ENCODE peak calls at places on chromosomes 6 and 20, in nine cellular contexts. S, D, Q, N, C, X, G, F and P are unnamed samples.

GRCh38 chr20:10225439-10226080 is 6.9 kb downstream of the SNAP25 start:
- DNase-seq in N (no peak), S (no peak), C (no peak), G (no peak), X (no peak), D (no peak), F (no peak), Q (no peak), P (no peak)

GRCh38 chr6:168091381-168092264 is 12.6 kb upstream of the FRMD1 start:
- DNase-seq in C (no peak), G (no peak), S (no peak), N (no peak), D (peak), F (no peak), X (no peak), Q (peak), P (no peak)

GRCh38 chr6:148593130-148593812 is 153.6 kb upstream of the UST start:
- DNase-seq in S (no peak), C (peak), F (no peak), X (no peak), N (peak), G (no peak), Q (peak), D (no peak), P (no peak)

GRCh38 chr6:37303891-37304503 is 46.1 kb upstream of the TMEM217 start:
- DNase-seq in G (no peak), N (no peak), X (peak), D (no peak), F (no peak), C (peak), Q (no peak), S (no peak), P (no peak)

GRCh38 chr20:8291873-8292272 is 159.8 kb downstream of the PLCB1 start:
- DNase-seq in G (no peak), Q (no peak), X (no peak), D (no peak), F (no peak), S (peak), N (peak), C (peak), P (no peak)

GRCh38 chr20:45834797-45835161 is 1.2 kb downstream of the SNX21 start:
- DNase-seq in F (no peak), N (no peak), G (no peak), C (no peak), S (no peak), Q (no peak), X (no peak), D (peak), P (no peak)

GRCh38 chr6:36666726-36667591 is 11.6 kb upstream of the CDKN1A start:
- DNase-seq in N (peak), F (peak), C (peak), X (peak), D (peak), S (peak), Q (peak), G (peak), P (no peak)

GRCh38 chr6:128414943-128415342 is 105.5 kb downstream of the PTPRK start:
- DNase-seq in N (no peak), C (peak), S (no peak), G (no peak), F (no peak), D (no peak), Q (no peak), X (no peak), P (no peak)

GRCh38 chr6:39296745-39297640 is 17.2 kb downstream of the KCNK17 start:
- DNase-seq in X (no peak), Q (peak), D (peak), G (peak), N (no peak), F (no peak), C (no peak), S (no peak), P (no peak)

GRCh38 chr6:128990349-128990748 is 107.4 kb downstream of the LAMA2 start:
- DNase-seq in D (no peak), N (no peak), X (no peak), S (no peak), C (no peak), G (no peak), Q (no peak), F (no peak), P (no peak)

GRCh38 chr6:15512126-15512525 is 150.7 kb downstream of the DTNBP1 start:
- DNase-seq in D (no peak), F (no peak), C (no peak), X (no peak), N (no peak), Q (no peak), G (no peak), S (no peak), P (no peak)
- TF ChIP-seq CTCF in D (no peak), F (no peak), C (no peak), X (peak), N (peak), Q (peak), G (no peak), S (peak), P (peak)

GRCh38 chr6:26454641-26455040 is 3.1 kb upstream of the BTN2A1 start:
- DNase-seq in F (no peak), D (no peak), N (no peak), S (no peak), G (no peak), C (peak), Q (no peak), X (no peak), P (no peak)

GRCh38 chr6:26459023-26459810 is 1.5 kb downstream of the BTN2A1 start:
- DNase-seq in C (peak), Q (no peak), N (no peak), X (no peak), G (no peak), F (no peak), S (no peak), D (no peak), P (no peak)

GRCh38 chr6:26457407-26457795 is 354 bp upstream of the BTN2A1 start:
- DNase-seq in X (no peak), G (peak), F (peak), C (no peak), S (no peak), Q (peak), D (no peak), N (no peak), P (no peak)

GRCh38 chr6:26455357-26455970 is 2.3 kb upstream of the BTN2A1 start:
- DNase-seq in Q (no peak), G (no peak), D (no peak), S (no peak), C (peak), N (no peak), F (no peak), X (no peak), P (no peak)

GRCh38 chr6:26457796-26458688 is at the start of gene BTN2A1:
- DNase-seq in G (peak), X (peak), D (peak), N (peak), Q (peak), S (peak), C (peak), F (peak), P (peak)
- TF ChIP-seq CTCF in G (no peak), X (no peak), D (no peak), N (no peak), Q (no peak), S (no peak), C (no peak), F (no peak), P (peak)

DNA sequence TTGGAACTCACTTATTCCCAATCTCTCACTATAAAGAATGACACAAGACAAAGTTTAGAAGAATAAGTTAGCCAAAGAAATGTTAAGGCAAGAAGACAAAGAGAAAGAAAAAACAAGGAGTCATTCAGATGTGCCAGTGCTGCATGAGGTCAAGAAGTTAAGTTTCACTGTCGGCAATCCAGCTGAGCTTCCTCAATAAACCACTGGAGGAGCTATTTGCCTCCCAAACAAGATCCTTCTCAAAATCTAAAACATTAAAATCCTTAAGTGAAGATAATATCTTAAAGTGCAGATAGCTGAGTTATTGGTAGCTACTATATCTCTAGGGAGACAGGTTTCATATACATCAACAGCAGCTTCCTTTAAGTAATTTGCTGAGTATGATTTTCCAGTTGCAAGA is 512.3 kb downstream of the HDGFL1 start:
- DNase-seq in X (no peak), C (peak), Q (no peak), G (no peak), F (no peak), D (no peak), N (no peak), S (no peak), P (no peak)
- TF ChIP-seq CTCF in X (peak), C (peak), Q (no peak), G (no peak), F (no peak), D (no peak), N (peak), S (peak), P (peak)

GRCh38 chr6:95547043-95547442 is 30.3 kb upstream of the MANEA start:
- DNase-seq in Q (no peak), N (no peak), D (no peak), S (no peak), X (no peak), G (no peak), F (no peak), C (no peak), P (no peak)

GRCh38 chr6:95545691-95546090 is 31.6 kb upstream of the MANEA start:
- DNase-seq in X (no peak), S (no peak), C (peak), F (no peak), N (no peak), Q (no peak), G (no peak), D (no peak), P (no peak)

GRCh38 chr6:95544517-95545225 is 32.7 kb upstream of the MANEA start:
- DNase-seq in F (no peak), Q (no peak), D (no peak), S (no peak), G (no peak), X (no peak), C (no peak), N (no peak), P (no peak)

GRCh38 chr6:95545226-95545625 is 32.1 kb upstream of the MANEA start:
- DNase-seq in N (no peak), D (no peak), F (no peak), Q (no peak), X (no peak), G (no peak), S (no peak), C (peak), P (peak)

DNA sequence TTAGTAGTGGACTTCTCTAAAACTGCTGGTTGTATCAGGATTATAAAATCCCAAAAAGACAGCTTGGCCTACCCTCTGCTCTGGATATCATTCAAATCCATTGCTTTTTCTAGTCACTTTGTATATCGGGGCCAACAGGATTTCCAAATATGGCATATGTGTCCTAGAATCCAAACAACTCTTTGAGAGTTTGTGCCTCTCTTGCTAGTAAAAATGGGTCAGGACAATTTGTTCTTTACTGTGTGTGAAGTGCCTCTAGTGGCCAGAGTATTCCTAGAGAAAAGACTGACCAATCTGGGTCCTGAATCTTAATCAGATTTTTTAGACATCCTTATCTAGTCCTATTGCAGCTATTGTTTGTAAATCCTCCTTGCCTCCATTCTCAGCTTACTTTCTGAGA is 33.5 kb upstream of the MANEA start:
- DNase-seq in S (no peak), C (no peak), G (no peak), N (no peak), F (no peak), D (no peak), X (no peak), Q (no peak), P (peak)
- TF ChIP-seq CTCF in S (no peak), C (no peak), G (no peak), N (no peak), F (no peak), D (no peak), X (no peak), Q (no peak), P (no peak)

DNA sequence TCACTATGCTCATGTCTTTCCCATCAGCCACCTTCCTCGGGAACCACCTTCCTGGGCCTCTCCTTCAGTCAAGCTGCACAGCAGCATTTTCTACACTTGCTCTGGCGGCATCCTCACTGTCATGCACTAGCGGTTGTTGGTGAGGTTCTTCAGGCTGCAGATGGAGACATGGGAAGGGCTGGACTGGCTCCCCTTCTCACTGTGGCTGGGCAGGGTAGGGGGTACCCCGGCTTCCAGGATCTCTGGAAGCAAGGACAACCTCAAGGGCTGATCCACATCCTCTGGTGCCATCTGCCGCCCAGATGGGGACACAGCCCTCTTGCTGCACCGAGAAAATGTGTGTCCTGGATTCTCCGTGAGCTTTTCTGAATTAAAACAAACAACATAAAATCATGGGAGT is 180.1 kb upstream of the RNF24 start:
- DNase-seq in S (no peak), Q (no peak), G (no peak), C (peak), N (no peak), F (no peak), X (no peak), D (no peak), P (no peak)
- TF ChIP-seq CTCF in S (peak), Q (peak), G (no peak), C (peak), N (peak), F (no peak), X (no peak), D (no peak), P (peak)